ENCODE peak calls at places on chromosomes 12 and 14, in six cellular contexts. N is spleen, B is esophagus squamous epithelium, E is mammary epithelial cell, P is cardiac muscle cell, Q is esophagus muscularis mucosa. C is an unnamed sample.

GRCh38 chr12:117234441-117234840 is 44.2 kb upstream of the FBXO21 start:
- DNase-seq in E (no peak), N (no peak), Q (no peak), P (no peak), B (no peak), C (no peak)

GRCh38 chr14:77790566-77791224 is 9.2 kb upstream of the ADCK1 start:
- DNase-seq in N (peak), P (no peak), E (peak), Q (no peak), B (no peak), C (no peak)

GRCh38 chr14:79831198-79831890 is 380.0 kb downstream of the DIO2 start:
- DNase-seq in Q (no peak), E (no peak), B (no peak), P (no peak), N (no peak), C (no peak)

GRCh38 chr14:67186789-67187188 is 2.5 kb upstream of the GARIN2 start:
- DNase-seq in E (peak), Q (no peak), N (no peak), P (no peak), B (no peak), C (no peak)

GRCh38 chr12:9329019-9329418 is 120.8 kb upstream of the PZP start:
- DNase-seq in P (no peak), B (no peak), N (no peak), Q (no peak), E (no peak), C (no peak)

GRCh38 chr14:61609143-61609851 is 86.0 kb upstream of the HIF1A start:
- DNase-seq in B (no peak), Q (no peak), N (no peak), E (peak), P (no peak), C (no peak)

GRCh38 chr12:69744109-69744508 is 5.4 kb downstream of the RAB3IP start:
- DNase-seq in B (no peak), P (no peak), Q (no peak), E (no peak), N (no peak), C (no peak)

GRCh38 chr12:95918194-95918993 is 24.0 kb downstream of the CCDC38 start:
- DNase-seq in Q (no peak), N (no peak), B (no peak), E (peak), P (peak), C (peak)

GRCh38 chr12:93804392-93805179 is 127.4 kb downstream of the CRADD start:
- DNase-seq in N (no peak), E (peak), Q (no peak), B (no peak), P (no peak), C (no peak)

GRCh38 chr12:107356266-107356936 is 263.1 kb upstream of the CRY1 start:
- DNase-seq in B (no peak), P (no peak), N (no peak), E (peak), Q (no peak), C (no peak)

GRCh38 chr12:14403711-14404164 is 38.3 kb downstream of the ATF7IP start:
- DNase-seq in N (no peak), E (peak), B (no peak), Q (no peak), P (peak), C (peak)

GRCh38 chr14:64692597-64693350 is 11.4 kb upstream of the PLEKHG3 start:
- DNase-seq in B (no peak), N (no peak), P (no peak), E (no peak), Q (no peak), C (no peak)
- H3K4me3 ChIP-seq in B (no peak), N (no peak), P (no peak), E (no peak), Q (no peak), C (no peak)

GRCh38 chr12:2054091-2055018 is 1.6 kb downstream of the CACNA1C start:
- DNase-seq in Q (no peak), B (no peak), E (no peak), P (peak), N (no peak), C (no peak)

GRCh38 chr12:2052861-2053674 is at the start of gene CACNA1C:
- DNase-seq in E (peak), P (peak), Q (no peak), B (no peak), N (peak), C (no peak)

GRCh38 chr12:2053675-2054070 is 886 bp downstream of the CACNA1C start:
- DNase-seq in B (no peak), N (no peak), E (no peak), Q (no peak), P (peak), C (no peak)

GRCh38 chr12:2049604-2050540 is 2.9 kb upstream of the CACNA1C start:
- DNase-seq in B (no peak), E (no peak), P (no peak), N (no peak), Q (no peak), C (peak)

DNA sequence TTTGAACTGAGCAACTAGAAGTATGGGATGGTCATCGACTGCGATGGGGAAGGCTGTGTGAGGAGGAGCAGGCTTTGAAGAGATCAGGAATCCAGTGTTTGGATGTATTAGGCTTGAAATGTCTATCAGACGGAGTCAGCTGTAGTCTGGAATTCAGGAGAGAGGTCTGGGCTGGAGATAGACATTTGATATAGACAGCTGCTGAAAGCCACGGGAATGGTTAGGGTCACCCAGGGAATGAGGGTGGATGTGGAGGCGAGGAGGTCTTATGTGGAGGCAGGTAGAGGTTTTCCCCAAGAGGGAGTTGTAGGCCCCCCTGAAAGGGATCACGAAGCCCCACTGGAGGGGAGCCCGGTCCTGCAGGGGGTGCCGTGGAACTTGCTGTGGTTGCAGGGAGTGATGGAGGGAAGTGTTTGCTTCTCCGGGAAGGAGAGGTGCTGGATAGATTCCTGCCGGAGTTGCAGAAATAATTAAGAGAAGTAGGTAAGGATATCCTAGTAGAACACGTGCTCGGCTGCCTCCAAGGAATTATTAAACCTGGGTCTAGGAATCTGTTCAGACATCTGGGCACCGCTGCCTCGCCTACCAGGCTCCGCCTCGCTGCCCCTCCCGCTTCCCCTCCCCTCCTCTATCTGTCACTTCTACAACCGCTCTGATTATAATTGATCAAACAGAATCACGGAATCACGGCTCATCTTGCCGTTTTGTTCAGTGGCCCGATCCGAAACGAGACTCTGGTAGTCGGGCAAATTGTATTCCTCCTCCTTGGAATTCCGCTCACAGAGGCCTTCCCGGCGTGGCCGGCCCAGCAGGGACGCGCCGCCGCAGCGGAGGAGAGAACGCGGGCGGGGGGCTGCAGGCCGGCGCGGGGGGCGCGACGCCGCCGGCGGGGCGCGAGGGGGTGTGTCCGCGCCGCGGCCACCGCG is 824 bp upstream of the CACNA1C start:
- DNase-seq in N (no peak), E (no peak), P (peak), Q (no peak), B (no peak), C (no peak)
- TF ChIP-seq CTCF in N (no peak), E (no peak), P (peak), Q (peak), B (no peak), C (peak)

GRCh38 chr12:104628338-104629135 is 171.8 kb downstream of the CHST11 start:
- DNase-seq in B (no peak), N (no peak), P (no peak), E (no peak), Q (no peak), C (no peak)
- H3K4me3 ChIP-seq in B (no peak), N (no peak), P (no peak), E (no peak), Q (no peak), C (no peak)

GRCh38 chr12:3122841-3123678 is 45.9 kb downstream of the TSPAN9 start:
- DNase-seq in Q (no peak), B (no peak), E (peak), N (peak), P (no peak), C (peak)
- TF ChIP-seq CTCF in Q (no peak), B (no peak), E (no peak), N (no peak), P (peak), C (no peak)

DNA sequence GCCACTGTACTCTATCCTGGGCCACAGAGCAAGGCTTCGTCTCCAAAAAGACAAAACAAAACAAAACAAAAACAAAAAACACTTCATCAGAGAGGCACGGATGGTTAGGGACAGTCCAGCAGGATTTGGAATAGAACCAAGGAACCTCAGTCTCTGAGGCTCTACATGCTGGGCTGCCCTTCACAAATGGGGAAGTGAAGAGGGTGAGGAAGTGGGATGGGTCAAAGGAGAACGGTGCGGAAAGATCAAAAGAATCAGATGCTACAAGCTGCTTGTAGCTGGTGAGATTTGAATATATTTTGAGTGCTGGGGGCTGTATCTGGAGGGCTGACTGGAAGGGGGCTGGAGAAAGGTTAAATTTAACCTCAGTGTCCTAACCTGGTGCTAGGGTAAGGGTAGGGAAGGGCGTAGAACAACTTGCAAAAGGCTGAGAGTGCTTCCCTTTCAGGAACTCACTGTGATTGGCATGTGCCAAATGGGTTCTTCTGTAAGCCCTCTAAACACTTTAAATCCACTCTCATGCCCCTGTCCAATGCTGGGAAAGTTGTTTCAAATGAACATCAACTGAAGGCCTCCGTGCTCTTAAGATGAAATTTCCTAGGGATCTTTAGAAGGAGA is 4.6 kb downstream of the FOXJ2 start:
- DNase-seq in B (no peak), N (no peak), E (no peak), P (peak), Q (no peak), C (no peak)
- H3K4me3 ChIP-seq in B (no peak), N (no peak), E (no peak), P (no peak), Q (no peak), C (no peak)

DNA sequence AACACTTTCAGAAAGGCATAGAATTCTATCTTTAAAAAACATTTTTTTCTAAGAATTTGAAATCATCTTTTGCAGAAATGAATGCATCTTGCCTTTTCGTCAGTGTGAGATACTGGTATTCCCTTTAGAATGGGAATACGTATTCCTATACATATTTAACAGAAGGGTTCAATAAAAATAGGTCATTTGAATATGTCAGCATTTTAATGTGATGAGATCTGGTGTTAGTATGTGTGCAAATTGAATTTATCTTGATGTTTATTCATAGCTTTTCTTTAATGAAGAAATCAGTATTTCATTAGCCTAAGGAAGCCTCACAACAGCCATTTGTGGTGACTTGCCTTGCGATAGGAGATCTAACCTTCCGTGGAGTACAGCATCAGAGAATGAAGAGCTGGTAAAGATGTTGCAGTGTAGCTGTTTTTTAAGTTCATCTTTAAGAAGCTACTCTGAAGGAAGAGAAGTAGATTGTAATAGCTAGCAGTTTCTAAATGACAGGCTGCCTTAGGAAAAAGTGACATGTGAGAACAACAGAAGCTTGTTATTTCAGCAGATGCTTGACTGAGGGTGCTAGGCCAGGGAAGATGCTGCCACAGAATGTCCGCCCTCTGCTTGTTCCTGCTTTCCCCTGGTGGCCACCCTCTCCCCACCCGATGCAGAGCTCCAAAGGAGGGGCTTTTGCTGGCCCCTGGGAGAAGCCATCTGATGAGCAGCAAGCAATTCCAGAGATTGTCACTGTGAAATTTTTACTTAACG is 44.4 kb downstream of the WDR20 start:
- DNase-seq in E (no peak), B (no peak), N (no peak), Q (no peak), P (no peak), C (no peak)
- TF ChIP-seq CTCF in E (no peak), B (no peak), N (no peak), Q (no peak), P (no peak), C (no peak)

C was measured in LNCaP clone FGC.